ENCODE peak calls at places on chromosome 2, in nine cellular contexts. A, T, H, F, V, Z, D, W and Y are unnamed samples.

GRCh38 chr2:217846321-217846743 is 156.5 kb downstream of the TNS1 start:
- DNase-seq in V (no peak), T (no peak), F (no peak), Z (no peak), D (peak), W (no peak), H (no peak), A (no peak), Y (no peak)

GRCh38 chr2:20433249-20433648 is 13.6 kb upstream of the RHOB start:
- DNase-seq in T (no peak), D (no peak), V (no peak), A (no peak), F (no peak), W (no peak), H (no peak), Z (no peak), Y (no peak)

GRCh38 chr2:183709829-183710228 is 585.6 kb downstream of the NUP35 start:
- DNase-seq in T (no peak), H (no peak), F (no peak), W (no peak), V (no peak), A (no peak), Z (no peak), D (no peak), Y (no peak)

GRCh38 chr2:112921982-112922381 is 11.0 kb downstream of the IL37 start:
- DNase-seq in A (no peak), V (no peak), D (no peak), W (no peak), F (no peak), H (no peak), T (no peak), Z (no peak), Y (no peak)

GRCh38 chr2:70011335-70011734 is 49.9 kb upstream of the ASPRV1 start:
- DNase-seq in T (no peak), W (no peak), V (no peak), H (no peak), A (no peak), F (no peak), Z (no peak), D (no peak), Y (no peak)

GRCh38 chr2:237818066-237818473 is 19.5 kb downstream of the RBM44 start:
- DNase-seq in H (no peak), F (peak), A (no peak), W (no peak), Z (peak), V (no peak), D (no peak), T (no peak), Y (no peak)

GRCh38 chr2:108414945-108415344 is 34.1 kb upstream of the GCC2 start:
- DNase-seq in A (no peak), T (no peak), D (no peak), Z (no peak), F (no peak), H (no peak), V (no peak), W (no peak), Y (no peak)

GRCh38 chr2:173218331-173219056 is 136.2 kb upstream of the CDCA7 start:
- DNase-seq in V (no peak), H (no peak), Z (no peak), F (no peak), W (no peak), A (no peak), T (no peak), D (no peak), Y (no peak)

GRCh38 chr2:3483986-3484960 is 35.1 kb downstream of the ADI1 start:
- DNase-seq in A (no peak), H (no peak), D (no peak), V (no peak), W (no peak), Z (no peak), T (no peak), F (no peak), Y (no peak)

GRCh38 chr2:152611458-152612231 is 105.6 kb downstream of the PRPF40A start:
- DNase-seq in F (peak), A (no peak), W (no peak), D (peak), T (no peak), Z (peak), H (no peak), V (no peak), Y (no peak)

GRCh38 chr2:186590538-186591441 is 934 bp downstream of the ITGAV start:
- DNase-seq in A (no peak), V (peak), W (no peak), D (no peak), F (peak), H (no peak), T (peak), Z (peak), Y (peak)

GRCh38 chr2:33134086-33134763 is 187.5 kb downstream of the LTBP1 start:
- DNase-seq in F (peak), D (peak), A (no peak), W (no peak), T (no peak), Z (peak), V (peak), H (peak), Y (peak)

GRCh38 chr2:44244135-44244871 is 31.0 kb upstream of the SLC3A1 start:
- DNase-seq in F (peak), V (peak), T (peak), A (peak), H (peak), D (peak), Z (peak), W (peak), Y (peak)

GRCh38 chr2:80073134-80073561 is 231.4 kb downstream of the LRRTM1 start:
- DNase-seq in T (peak), V (peak), D (no peak), F (peak), W (no peak), A (peak), Z (peak), H (no peak), Y (no peak)

GRCh38 chr2:620456-621302 is 56.5 kb downstream of the TMEM18 start:
- DNase-seq in H (no peak), Z (no peak), A (no peak), V (no peak), D (no peak), F (no peak), W (no peak), T (no peak), Y (no peak)

GRCh38 chr2:72929010-72929409 is 11.7 kb downstream of the EMX1 start:
- DNase-seq in T (no peak), W (no peak), V (no peak), H (no peak), Z (no peak), D (no peak), F (no peak), A (no peak), Y (no peak)

GRCh38 chr2:147862859-147863516 is 18.2 kb downstream of the ACVR2A start:
- DNase-seq in F (no peak), T (no peak), W (no peak), Z (no peak), H (no peak), A (no peak), D (no peak), V (no peak), Y (no peak)

GRCh38 chr2:12612646-12613045 is 104.1 kb upstream of the TRIB2 start:
- DNase-seq in D (no peak), H (no peak), F (no peak), A (no peak), V (no peak), Z (no peak), T (no peak), W (no peak), Y (no peak)

GRCh38 chr2:36450466-36451196 is 95.1 kb downstream of the CRIM1 start:
- DNase-seq in F (peak), W (no peak), D (no peak), H (no peak), Z (peak), V (no peak), T (no peak), A (no peak), Y (no peak)